ENCODE peak calls at places on chromosomes 12 and 14, in four cellular contexts. One of them, this sample, is unnamed.

GRCh38 chr12:49853671-49854070 is 10.8 kb upstream of the BCDIN3D start:
- DNase-seq in H1: no peak
- DNase-seq in upper lobe of left lung: no peak
- DNase-seq in sigmoid colon: no peak
- DNase-seq in this sample: no peak

GRCh38 chr14:100767003-100767787 is 40.5 kb downstream of the DLK1 start:
- DNase-seq in H1: no peak
- DNase-seq in upper lobe of left lung: peak; percentile 5
- DNase-seq in sigmoid colon: peak; percentile 27
- DNase-seq in this sample: no peak

GRCh38 chr14:68729556-68729955 is 63.3 kb downstream of the ZFP36L1 start:
- DNase-seq in H1: no peak
- DNase-seq in upper lobe of left lung: no peak
- DNase-seq in sigmoid colon: no peak
- DNase-seq in this sample: no peak

GRCh38 chr14:54001189-54001878 is 44.7 kb upstream of the BMP4 start:
- DNase-seq in H1: no peak
- DNase-seq in upper lobe of left lung: no peak
- DNase-seq in sigmoid colon: no peak
- DNase-seq in this sample: no peak

GRCh38 chr12:67764946-67765619 is 116.5 kb downstream of the DYRK2 start:
- DNase-seq in H1: no peak
- DNase-seq in upper lobe of left lung: no peak
- DNase-seq in sigmoid colon: no peak
- DNase-seq in this sample: no peak

GRCh38 chr14:22887990-22888378 is 5.0 kb downstream of the REM2 start:
- DNase-seq in H1: no peak
- DNase-seq in upper lobe of left lung: no peak
- DNase-seq in sigmoid colon: no peak
- DNase-seq in this sample: no peak

GRCh38 chr12:11497995-11498394 is 102.6 kb upstream of the PRB2 start:
- DNase-seq in H1: no peak
- DNase-seq in upper lobe of left lung: no peak
- DNase-seq in sigmoid colon: no peak
- DNase-seq in this sample: no peak

GRCh38 chr12:49873361-49873934 is 30.3 kb downstream of the FAIM2 start:
- DNase-seq in H1: no peak
- DNase-seq in upper lobe of left lung: no peak
- DNase-seq in sigmoid colon: no peak
- DNase-seq in this sample: no peak

GRCh38 chr14:69259176-69259530 is 805 bp upstream of the GALNT16 start:
- DNase-seq in H1: no peak
- DNase-seq in upper lobe of left lung: no peak
- DNase-seq in sigmoid colon: no peak
- DNase-seq in this sample: no peak

GRCh38 chr12:14557966-14558365 is 9.7 kb downstream of the PLBD1 start:
- DNase-seq in H1: no peak
- DNase-seq in upper lobe of left lung: no peak
- DNase-seq in sigmoid colon: no peak
- DNase-seq in this sample: no peak

GRCh38 chr14:49623941-49624806 is 3.6 kb downstream of the MGAT2 start:
- DNase-seq in H1: no peak
- DNase-seq in upper lobe of left lung: no peak
- DNase-seq in sigmoid colon: no peak
- DNase-seq in this sample: no peak

GRCh38 chr12:27975222-27976136 is 2.9 kb upstream of the PTHLH start:
- DNase-seq in H1: no peak
- DNase-seq in upper lobe of left lung: no peak
- DNase-seq in sigmoid colon: peak; percentile 65
- DNase-seq in this sample: no peak

GRCh38 chr12:114451657-114452056 is 45.7 kb upstream of the TBX5 start:
- DNase-seq in H1: no peak
- DNase-seq in upper lobe of left lung: no peak
- DNase-seq in sigmoid colon: no peak
- DNase-seq in this sample: no peak

GRCh38 chr14:75871181-75871880 is 110.5 kb downstream of the TGFB3 start:
- DNase-seq in H1: no peak
- DNase-seq in upper lobe of left lung: no peak
- DNase-seq in sigmoid colon: no peak
- DNase-seq in this sample: no peak

GRCh38 chr14:30855345-30856037 is 18.9 kb upstream of the COCH start:
- DNase-seq in H1: no peak
- DNase-seq in upper lobe of left lung: no peak
- DNase-seq in sigmoid colon: no peak
- DNase-seq in this sample: no peak

GRCh38 chr12:6647083-6647604 is at the start of gene ACRBP:
- DNase-seq in H1: no peak
- DNase-seq in upper lobe of left lung: peak; percentile 89
- DNase-seq in sigmoid colon: peak; percentile 91
- DNase-seq in this sample: peak; percentile 80

GRCh38 chr12:42296503-42297109 is 29.3 kb downstream of the ZCRB1 start:
- DNase-seq in H1: no peak
- DNase-seq in upper lobe of left lung: no peak
- DNase-seq in sigmoid colon: no peak
- DNase-seq in this sample: peak; percentile 47

GRCh38 chr12:5328669-5329068 is 103.2 kb upstream of the NTF3 start:
- DNase-seq in H1: no peak
- DNase-seq in upper lobe of left lung: no peak
- DNase-seq in sigmoid colon: no peak
- DNase-seq in this sample: no peak

GRCh38 chr12:71846322-71846940 is 6.9 kb downstream of the TBC1D15 start:
- DNase-seq in H1: no peak
- DNase-seq in upper lobe of left lung: no peak
- DNase-seq in sigmoid colon: no peak
- DNase-seq in this sample: no peak

GRCh38 chr14:102975662-102976061 is 53.2 kb downstream of the AMN start:
- DNase-seq in H1: no peak
- DNase-seq in upper lobe of left lung: no peak
- DNase-seq in sigmoid colon: no peak
- DNase-seq in this sample: no peak

GRCh38 chr14:28783593-28784143 is 17.1 kb downstream of the FOXG1 start:
- DNase-seq in H1: no peak
- DNase-seq in upper lobe of left lung: no peak
- DNase-seq in sigmoid colon: no peak
- DNase-seq in this sample: no peak

GRCh38 chr14:100782516-100783320 is 43.2 kb upstream of the MEG3 start:
- DNase-seq in H1: no peak
- DNase-seq in upper lobe of left lung: peak; percentile 15
- DNase-seq in sigmoid colon: peak; percentile 36
- DNase-seq in this sample: no peak

GRCh38 chr12:26461799-26462198 is 266.4 kb downstream of the SSPN start:
- DNase-seq in H1: no peak
- DNase-seq in upper lobe of left lung: no peak
- DNase-seq in sigmoid colon: no peak
- DNase-seq in this sample: no peak

GRCh38 chr12:26465419-26466097 is 270.2 kb downstream of the SSPN start:
- DNase-seq in H1: no peak
- DNase-seq in upper lobe of left lung: no peak
- DNase-seq in sigmoid colon: no peak
- DNase-seq in this sample: no peak

GRCh38 chr12:26460361-26460760 is 265.0 kb downstream of the SSPN start:
- DNase-seq in H1: no peak
- DNase-seq in upper lobe of left lung: no peak
- DNase-seq in sigmoid colon: no peak
- DNase-seq in this sample: peak; percentile 12
- TF ChIP-seq POLR2AphosphoS5 in H1: no peak
- TF ChIP-seq POLR2AphosphoS5 in upper lobe of left lung: no peak
- TF ChIP-seq POLR2AphosphoS5 in sigmoid colon: no peak
- TF ChIP-seq POLR2AphosphoS5 in this sample: no peak

DNA sequence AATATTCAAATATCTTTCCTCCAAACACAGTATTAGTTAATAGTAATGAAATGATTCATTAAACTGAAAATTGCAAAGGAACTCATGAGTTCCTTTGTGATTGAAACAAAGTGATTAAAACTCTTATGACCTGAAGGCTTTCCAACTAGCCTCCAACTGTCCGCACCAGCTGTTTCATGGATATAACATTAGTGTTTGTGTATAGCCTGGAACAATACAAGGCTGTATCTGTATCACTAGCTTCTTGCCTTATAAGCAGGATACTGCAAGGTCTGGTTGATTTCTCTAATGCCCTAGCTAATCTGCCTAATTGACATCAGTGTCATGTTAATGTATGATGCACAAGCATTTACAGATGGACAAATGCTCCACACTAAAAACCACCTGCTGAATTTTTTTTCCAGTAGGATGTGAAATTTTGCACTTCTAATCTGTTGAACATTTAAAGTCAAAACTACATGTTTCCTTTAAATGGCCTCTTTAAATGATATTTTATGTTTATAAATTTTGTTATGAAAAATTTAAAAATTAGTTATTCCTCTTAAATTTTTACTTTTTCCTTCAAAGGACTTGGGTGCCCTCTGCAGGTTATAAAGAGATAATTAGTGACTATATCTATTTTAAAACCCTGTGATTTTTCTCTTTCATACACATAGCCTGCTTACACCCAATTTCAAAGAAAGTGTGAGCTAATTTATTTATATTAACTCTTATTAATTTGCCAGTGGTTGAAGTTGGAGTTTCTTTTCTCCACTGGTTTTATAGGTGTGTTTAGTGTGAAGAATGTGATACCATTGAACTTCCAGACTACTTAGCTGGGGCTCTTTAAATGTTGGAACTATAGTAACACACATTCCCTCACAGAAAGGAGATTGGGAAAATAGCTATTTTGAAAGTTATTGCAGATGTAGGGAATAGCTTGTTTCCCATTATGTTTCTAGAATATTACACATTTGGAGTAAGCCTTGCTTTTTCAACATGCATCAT is 25.4 kb downstream of the AP5M1 start:
- DNase-seq in H1: no peak
- DNase-seq in upper lobe of left lung: no peak
- DNase-seq in sigmoid colon: no peak
- DNase-seq in this sample: no peak
- TF ChIP-seq CTCF in H1: no peak
- TF ChIP-seq CTCF in upper lobe of left lung: no peak
- TF ChIP-seq CTCF in sigmoid colon: no peak
- TF ChIP-seq CTCF in this sample: no peak

GRCh38 chr12:48814313-48815280 is 3.7 kb upstream of the CACNB3 start:
- DNase-seq in H1: no peak
- DNase-seq in upper lobe of left lung: peak; percentile 90
- DNase-seq in sigmoid colon: peak; percentile 94
- DNase-seq in this sample: peak; percentile 68
- TF ChIP-seq POLR2AphosphoS5 in H1: no peak
- TF ChIP-seq POLR2AphosphoS5 in upper lobe of left lung: peak; percentile 18
- TF ChIP-seq POLR2AphosphoS5 in sigmoid colon: peak; percentile 29
- TF ChIP-seq POLR2AphosphoS5 in this sample: peak; percentile 67

GRCh38 chr14:73823339-73823885 is 28.2 kb upstream of the PTGR2 start:
- DNase-seq in H1: no peak
- DNase-seq in upper lobe of left lung: no peak
- DNase-seq in sigmoid colon: no peak
- DNase-seq in this sample: no peak

GRCh38 chr14:73824536-73824935 is 27.1 kb upstream of the PTGR2 start:
- DNase-seq in H1: no peak
- DNase-seq in upper lobe of left lung: no peak
- DNase-seq in sigmoid colon: no peak
- DNase-seq in this sample: no peak

GRCh38 chr14:73824116-73824515 is 27.5 kb upstream of the PTGR2 start:
- DNase-seq in H1: no peak
- DNase-seq in upper lobe of left lung: no peak
- DNase-seq in sigmoid colon: no peak
- DNase-seq in this sample: no peak

GRCh38 chr14:73829526-73830431 is 21.9 kb upstream of the PTGR2 start:
- DNase-seq in H1: no peak
- DNase-seq in upper lobe of left lung: peak; percentile 73
- DNase-seq in sigmoid colon: no peak
- DNase-seq in this sample: no peak

GRCh38 chr14:73825551-73826188 is 26.0 kb upstream of the PTGR2 start:
- DNase-seq in H1: peak; percentile 27
- DNase-seq in upper lobe of left lung: peak; percentile 93
- DNase-seq in sigmoid colon: peak; percentile 96
- DNase-seq in this sample: peak; percentile 36
- TF ChIP-seq CTCF in H1: peak; percentile 70
- TF ChIP-seq CTCF in upper lobe of left lung: peak; percentile 90
- TF ChIP-seq CTCF in sigmoid colon: peak; percentile 95
- TF ChIP-seq CTCF in this sample: no peak

DNA sequence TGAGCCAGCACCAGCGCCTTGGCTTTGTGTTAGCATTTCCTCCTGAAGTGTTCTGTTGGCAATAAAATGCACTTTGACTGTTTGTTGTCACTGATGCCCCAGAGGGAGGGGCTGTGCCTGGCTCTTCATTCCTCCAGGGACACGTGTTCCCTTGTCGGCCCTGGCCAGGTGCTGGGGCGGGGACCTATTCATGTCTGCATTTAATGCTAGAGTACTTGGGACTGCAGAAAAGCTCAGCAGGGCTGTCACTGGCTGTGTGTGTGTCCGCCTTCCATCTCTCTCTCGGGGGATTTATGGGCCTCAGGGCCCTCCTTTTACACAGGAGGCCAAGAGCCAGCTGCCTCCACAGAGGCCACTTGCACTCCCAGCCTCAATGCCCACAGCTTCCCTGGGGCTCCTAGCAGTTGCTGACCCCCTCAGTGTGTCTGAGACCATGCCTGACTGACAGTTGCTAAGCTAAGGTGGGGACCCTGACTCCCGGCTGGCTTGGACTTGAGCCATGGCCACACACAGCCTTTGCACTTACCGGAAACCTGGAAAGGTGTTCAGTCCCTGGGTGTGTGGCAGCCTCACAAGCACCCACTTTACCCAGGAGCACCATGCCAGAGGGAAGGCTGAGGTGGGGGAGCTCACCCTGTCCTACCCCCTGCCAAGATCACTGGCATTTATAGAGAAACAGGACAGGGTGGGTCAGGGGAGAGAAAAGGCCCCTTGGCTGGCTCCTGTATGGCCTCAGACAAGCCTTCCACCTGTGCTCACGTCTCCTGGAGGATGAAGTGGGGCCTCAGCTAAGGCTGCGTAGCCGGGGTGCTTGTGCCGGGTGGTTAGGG is 27.8 kb downstream of the HIP1R start:
- DNase-seq in H1: no peak
- DNase-seq in upper lobe of left lung: peak; percentile 76
- DNase-seq in sigmoid colon: peak; percentile 57
- DNase-seq in this sample: no peak
- TF ChIP-seq POLR2AphosphoS5 in H1: no peak
- TF ChIP-seq POLR2AphosphoS5 in upper lobe of left lung: no peak
- TF ChIP-seq POLR2AphosphoS5 in sigmoid colon: no peak
- TF ChIP-seq POLR2AphosphoS5 in this sample: no peak

GRCh38 chr14:77014004-77014604 is 14.4 kb downstream of the IRF2BPL start:
- DNase-seq in H1: no peak
- DNase-seq in upper lobe of left lung: no peak
- DNase-seq in sigmoid colon: peak; percentile 87
- DNase-seq in this sample: no peak
- TF ChIP-seq CTCF in H1: no peak
- TF ChIP-seq CTCF in upper lobe of left lung: no peak
- TF ChIP-seq CTCF in sigmoid colon: no peak
- TF ChIP-seq CTCF in this sample: no peak

This sample was measured in HL-60.